ENCODE peak calls at places on chromosomes 3 and 15, in five cellular contexts. B, R, Q, T and G are unnamed samples.

GRCh38 chr15:75948761-75949296 is 45.2 kb downstream of the FBXO22 start:
- DNase-seq in R (no peak), Q (no peak), B (no peak), T (no peak), G (no peak)

GRCh38 chr15:48929611-48930170 is 34.0 kb downstream of the SHC4 start:
- DNase-seq in R (no peak), Q (no peak), T (no peak), B (peak), G (no peak)

GRCh38 chr3:131794766-131795381 is 239.9 kb downstream of the CPNE4 start:
- DNase-seq in R (no peak), B (no peak), Q (no peak), T (no peak), G (no peak)

GRCh38 chr3:139491027-139491700 is 14.8 kb upstream of the RBP2 start:
- DNase-seq in T (peak), R (no peak), Q (no peak), B (peak), G (no peak)

GRCh38 chr3:98885851-98886250 is 15.6 kb downstream of the DCBLD2 start:
- DNase-seq in R (no peak), Q (no peak), B (no peak), T (no peak), G (no peak)

GRCh38 chr3:12973827-12974226 is 99.4 kb downstream of the IQSEC1 start:
- DNase-seq in R (no peak), Q (no peak), B (no peak), T (no peak), G (no peak)

GRCh38 chr3:134699721-134700120 is 48.9 kb upstream of the KY start:
- DNase-seq in T (no peak), R (no peak), B (no peak), Q (no peak), G (no peak)

GRCh38 chr3:24120434-24120833 is 175.3 kb downstream of the NR1D2 start:
- DNase-seq in B (no peak), T (no peak), Q (no peak), R (no peak), G (no peak)

GRCh38 chr3:190026154-190026553 is 94.5 kb downstream of the P3H2 start:
- DNase-seq in R (no peak), B (no peak), T (no peak), Q (no peak), G (no peak)

GRCh38 chr3:11705049-11705448 is 61.3 kb upstream of the VGLL4 start:
- DNase-seq in T (no peak), B (no peak), R (no peak), Q (no peak), G (no peak)

GRCh38 chr3:36993326-36994283 is at the start of gene MLH1:
- DNase-seq in R (peak), B (no peak), Q (peak), T (no peak), G (peak)

GRCh38 chr3:142857056-142857455 is 31.8 kb downstream of the PCOLCE2 start:
- DNase-seq in T (no peak), B (no peak), Q (no peak), R (no peak), G (no peak)

GRCh38 chr3:107846282-107846852 is 244.5 kb downstream of the CD47 start:
- DNase-seq in Q (no peak), T (no peak), R (no peak), B (no peak), G (no peak)

GRCh38 chr3:101070260-101071121 is 77.3 kb upstream of the ABI3BP start:
- DNase-seq in R (no peak), B (no peak), T (no peak), Q (peak), G (peak)

GRCh38 chr15:80662756-80663553 is 32.2 kb upstream of the ABHD17C start:
- DNase-seq in Q (no peak), T (no peak), R (no peak), B (no peak), G (no peak)

GRCh38 chr3:184354121-184354728 is 7.2 kb downstream of the CLCN2 start:
- DNase-seq in T (no peak), Q (no peak), R (no peak), B (no peak), G (peak)

GRCh38 chr3:88235102-88235501 is 85.3 kb downstream of the C3orf38 start:
- DNase-seq in Q (no peak), R (no peak), B (no peak), T (no peak), G (no peak)

GRCh38 chr3:123740391-123740822 is 143.7 kb downstream of the MYLK start:
- DNase-seq in Q (no peak), B (no peak), T (no peak), R (no peak), G (no peak)

GRCh38 chr15:80822666-80823065 is 43.5 kb downstream of the CEMIP start:
- DNase-seq in Q (no peak), R (no peak), T (no peak), B (no peak), G (no peak)

GRCh38 chr3:98962189-98962930 is 60.9 kb upstream of the DCBLD2 start:
- DNase-seq in B (no peak), Q (no peak), R (no peak), T (no peak), G (no peak)

GRCh38 chr15:36458406-36458805 is 121.0 kb upstream of the CDIN1 start:
- DNase-seq in B (no peak), R (no peak), T (no peak), Q (no peak), G (no peak)

GRCh38 chr3:139939681-139940190 is 4.8 kb downstream of the CLSTN2 start:
- DNase-seq in R (no peak), Q (no peak), B (no peak), T (no peak), G (no peak)

GRCh38 chr3:175601521-175601920 is 742.4 kb downstream of the NAALADL2 start:
- DNase-seq in T (no peak), Q (no peak), R (no peak), B (no peak), G (no peak)

GRCh38 chr3:55537563-55537962 is 50.5 kb upstream of the WNT5A start:
- DNase-seq in Q (no peak), T (no peak), B (no peak), R (no peak), G (no peak)

GRCh38 chr15:28996953-28997352 is 111.2 kb downstream of the APBA2 start:
- DNase-seq in Q (no peak), T (no peak), B (no peak), R (no peak), G (no peak)

GRCh38 chr15:88658972-88659931 is 20.4 kb downstream of the ISG20 start:
- DNase-seq in B (no peak), Q (no peak), R (peak), T (no peak), G (no peak)

GRCh38 chr3:12947504-12948369 is 106.4 kb upstream of the RPL32 start:
- DNase-seq in T (no peak), B (no peak), R (no peak), Q (no peak), G (no peak)

GRCh38 chr15:74132681-74133070 is 2.3 kb downstream of the ISLR2 start:
- DNase-seq in Q (no peak), T (no peak), B (no peak), R (no peak), G (no peak)

GRCh38 chr15:70559223-70559823 is 204.0 kb downstream of the UACA start:
- DNase-seq in R (no peak), Q (peak), B (no peak), T (no peak), G (peak)

GRCh38 chr3:66400381-66401156 is 100.3 kb downstream of the LRIG1 start:
- DNase-seq in Q (no peak), B (no peak), R (peak), T (no peak), G (no peak)

GRCh38 chr3:153221748-153222162 is 59.7 kb downstream of the RAP2B start:
- DNase-seq in B (no peak), Q (peak), R (peak), T (no peak), G (peak)